ENCODE peak calls at places on chromosomes 12 and 14, in six cellular contexts. B is HCT116, D is H1, T is K562, O is WTC11, X is GM12878. F is an unnamed sample.

GRCh38 chr14:94543450-94544123 is 17.7 kb upstream of the SERPINA4 start:
- DNase-seq in O (no peak), B (no peak), D (no peak), X (no peak), T (no peak), F (peak)

GRCh38 chr12:125229878-125230530 is 164.8 kb downstream of the AACS start:
- DNase-seq in X (no peak), T (no peak), D (no peak), O (no peak), B (no peak), F (no peak)

GRCh38 chr14:91284791-91285548 is 40.5 kb upstream of the GPR68 start:
- DNase-seq in B (no peak), X (no peak), D (no peak), O (no peak), T (no peak), F (no peak)

GRCh38 chr14:39232554-39233415 is 930 bp upstream of the MIA2 start:
- DNase-seq in O (no peak), B (no peak), D (no peak), T (no peak), X (no peak), F (peak)

GRCh38 chr12:32027684-32028355 is 68.6 kb downstream of the RESF1 start:
- DNase-seq in D (no peak), X (no peak), B (no peak), T (no peak), O (no peak), F (no peak)

GRCh38 chr12:105060715-105061378 is 23.4 kb downstream of the ALDH1L2 start:
- DNase-seq in T (no peak), O (no peak), B (peak), D (no peak), X (no peak), F (peak)

GRCh38 chr12:17197971-17198370 is 592.0 kb upstream of the LMO3 start:
- DNase-seq in T (no peak), X (no peak), O (no peak), D (no peak), B (no peak), F (no peak)

GRCh38 chr12:131030472-131031328 is 77.0 kb downstream of the ADGRD1 start:
- DNase-seq in D (no peak), X (no peak), T (no peak), O (no peak), B (no peak), F (no peak)

GRCh38 chr12:106019130-106019529 is 119.6 kb downstream of the NUAK1 start:
- DNase-seq in B (no peak), O (no peak), X (no peak), T (no peak), D (no peak), F (no peak)

GRCh38 chr14:55200646-55201045 is 9.3 kb upstream of the DLGAP5 start:
- DNase-seq in O (no peak), D (no peak), T (no peak), B (no peak), X (no peak), F (no peak)

GRCh38 chr12:89949457-89950195 is 241.0 kb upstream of the ATP2B1 start:
- DNase-seq in X (peak), O (no peak), T (no peak), D (no peak), B (no peak), F (peak)

GRCh38 chr12:56520025-56520810 is 1.4 kb upstream of the RBMS2 start:
- DNase-seq in B (no peak), X (no peak), D (no peak), O (no peak), T (no peak), F (no peak)

GRCh38 chr12:92640686-92641085 is 62.1 kb upstream of the PLEKHG7 start:
- DNase-seq in D (no peak), X (no peak), T (no peak), O (no peak), B (no peak), F (no peak)

GRCh38 chr14:65208548-65208947 is 106.2 kb upstream of the MAX start:
- DNase-seq in O (no peak), X (no peak), D (no peak), T (no peak), B (no peak), F (no peak)

GRCh38 chr14:37596790-37597189 is 1.4 kb downstream of the TTC6 start:
- DNase-seq in X (no peak), D (no peak), O (no peak), B (no peak), T (no peak), F (no peak)

GRCh38 chr12:102438823-102439205 is 41.5 kb downstream of the IGF1 start:
- DNase-seq in T (no peak), D (no peak), O (no peak), B (no peak), X (no peak), F (no peak)
- TF ChIP-seq SP1 in T (no peak), D (no peak), O (no peak), B (no peak), X (no peak), F (no peak)

GRCh38 chr14:104353221-104353920 is 215.0 kb downstream of the KIF26A start:
- DNase-seq in D (no peak), O (no peak), X (no peak), T (no peak), B (no peak), F (no peak)
- TF ChIP-seq ATF3 in D (no peak), O (no peak), X (no peak), T (no peak), B (no peak), F (no peak)

DNA sequence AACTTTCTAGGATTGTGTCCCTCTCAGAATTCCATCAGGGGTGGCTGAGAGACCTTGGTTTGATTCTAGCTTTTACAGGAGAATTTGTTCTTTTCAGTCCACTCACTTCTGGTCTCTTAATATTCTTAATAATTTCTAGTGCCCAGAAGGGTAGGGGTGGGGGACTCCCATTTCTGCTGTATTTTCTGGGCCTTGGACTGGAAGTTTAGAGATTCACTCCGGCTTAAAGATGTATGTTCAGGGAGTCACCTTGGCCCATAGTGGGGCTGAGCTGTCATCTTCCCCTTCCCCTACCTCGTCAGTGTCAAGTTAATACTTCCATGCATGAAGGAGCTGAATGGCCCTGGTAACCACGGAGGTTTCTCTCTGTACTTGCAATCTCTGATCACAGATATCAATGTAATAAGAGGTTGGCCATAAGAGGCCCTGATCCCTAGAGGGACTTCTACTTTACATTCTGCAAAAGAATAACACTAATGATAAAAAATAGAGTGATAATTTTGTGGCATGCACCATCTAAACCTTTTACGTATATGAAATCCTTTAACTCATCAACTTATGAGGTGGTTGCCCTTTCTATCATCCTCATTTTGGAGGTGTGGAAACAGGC is 6.7 kb downstream of the KRT81 start:
- DNase-seq in X (no peak), B (no peak), D (no peak), T (no peak), O (no peak), F (no peak)
- TF ChIP-seq SP1 in X (no peak), B (no peak), D (no peak), T (no peak), O (no peak), F (no peak)

DNA sequence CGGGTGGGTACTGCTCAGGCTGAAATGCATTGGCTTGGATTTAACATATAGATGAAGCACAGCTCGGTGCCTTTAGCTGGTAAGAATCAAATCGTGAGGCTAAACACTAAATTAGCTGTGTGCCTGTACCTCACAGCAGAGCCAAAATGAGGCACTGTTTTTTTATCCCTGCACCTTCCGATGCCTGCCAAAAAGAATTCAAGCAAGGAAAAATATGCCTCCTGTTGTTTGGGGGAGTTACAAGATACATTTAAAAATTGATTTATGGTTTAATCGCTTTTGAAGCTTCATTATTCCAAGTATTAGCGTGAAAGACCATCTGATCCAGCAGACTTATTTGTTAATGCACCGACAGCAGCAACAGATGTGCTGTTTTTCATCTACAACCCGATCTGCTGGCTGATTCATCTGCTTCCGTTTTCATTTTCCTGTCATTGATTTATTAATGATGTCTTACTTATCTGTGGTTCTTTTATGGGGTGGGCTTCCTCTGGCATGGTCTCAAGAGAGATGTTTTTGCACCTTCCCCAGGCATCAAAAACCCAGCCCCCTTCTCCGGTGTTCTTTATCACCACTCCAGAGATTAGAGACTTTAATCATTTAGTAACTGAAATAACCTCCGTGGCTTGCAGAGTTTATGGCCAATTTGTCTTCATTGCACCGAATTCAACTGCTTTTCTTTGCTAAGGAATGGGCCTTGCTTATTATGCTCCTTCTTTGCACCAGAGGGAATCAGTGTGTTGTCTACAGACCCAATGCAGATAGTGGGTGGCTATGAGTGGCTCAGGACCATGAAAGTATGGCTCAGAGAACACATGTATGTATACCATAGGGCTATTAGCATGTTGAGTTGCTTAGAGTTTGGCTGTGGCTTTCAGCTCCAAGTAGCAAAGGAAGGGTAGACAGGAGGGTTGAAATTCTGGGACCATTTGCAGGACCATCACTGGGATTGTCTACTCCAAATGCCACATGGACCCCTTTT is 166.9 kb upstream of the TMEM260 start:
- DNase-seq in D (no peak), X (no peak), T (no peak), O (no peak), B (no peak), F (no peak)
- TF ChIP-seq ATF3 in D (no peak), X (no peak), T (no peak), O (no peak), B (no peak), F (no peak)

GRCh38 chr14:32939254-32940065 is 781 bp downstream of the NPAS3 start:
- DNase-seq in X (no peak), T (no peak), B (no peak), D (peak), O (peak), F (no peak)
- TF ChIP-seq SP1 in X (no peak), T (no peak), B (no peak), D (no peak), O (peak), F (no peak)

DNA sequence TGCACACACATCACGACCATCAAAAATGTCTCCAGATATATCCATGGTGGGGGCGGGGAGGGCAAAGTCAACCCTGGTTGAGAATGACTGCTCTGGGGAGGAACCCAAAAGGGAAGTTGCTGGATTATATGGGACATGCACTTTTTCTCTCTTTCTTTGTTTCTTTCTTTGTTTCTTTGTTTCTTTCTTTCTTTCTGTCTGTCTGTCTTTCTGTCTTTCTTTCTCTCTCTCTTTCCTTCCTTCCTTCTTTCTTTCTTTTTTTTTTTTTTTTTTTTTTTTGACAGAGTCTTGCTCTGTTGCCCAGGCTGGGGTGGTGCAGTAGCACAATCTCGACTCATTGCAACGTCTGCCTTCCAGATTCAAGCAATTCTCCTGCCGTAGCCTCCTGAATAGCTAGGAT is 71.5 kb downstream of the TBX5 start:
- DNase-seq in O (no peak), X (no peak), D (no peak), B (no peak), T (no peak), F (no peak)
- TF ChIP-seq ATF3 in O (no peak), X (no peak), D (no peak), B (no peak), T (no peak), F (no peak)